ENCODE peak calls at places on chromosomes 12 and 14, in ten cellular contexts. I is GM12891; W is stimulated activated CD4-positive, alpha-beta T cell treated with anti-CD3 and anti-CD28 coated beads, Interleukin-4, amount 100 ng/mL, for 4 hours; N is NCI-H2081; K is lower lobe of right lung; L is GM04503; Y is heart right ventricle; P is anterior cingulate cortex; Q is Daoy; G is Panc1. H is an unnamed sample.

GRCh38 chr14:23565626-23566025 is 2.0 kb downstream of the AP1G2 start:
- DNase-seq in I (no peak), N (no peak), K (no peak), Y (no peak), L (no peak), P (no peak), W (no peak), Q (no peak), G (no peak), H (no peak)

GRCh38 chr12:29032431-29032830 is 116.6 kb upstream of the FAR2 start:
- DNase-seq in I (no peak), W (no peak), L (no peak), Q (no peak), P (no peak), K (no peak), G (no peak), Y (no peak), N (no peak), H (peak)

GRCh38 chr12:39332661-39333175 is 110.2 kb downstream of the KIF21A start:
- DNase-seq in I (no peak), Q (no peak), L (no peak), N (no peak), Y (no peak), P (no peak), G (no peak), W (no peak), K (no peak), H (no peak)

GRCh38 chr12:46964496-46965098 is 114.8 kb upstream of the PCED1B start:
- DNase-seq in I (no peak), G (no peak), Y (no peak), W (no peak), L (peak), N (no peak), K (no peak), P (no peak), Q (peak), H (peak)

GRCh38 chr14:46490150-46490769 is 161.3 kb downstream of the RPL10L start:
- DNase-seq in P (no peak), N (peak), I (peak), G (no peak), Q (no peak), K (no peak), W (no peak), L (no peak), Y (no peak), H (no peak)

GRCh38 chr12:4145990-4146859 is 127.3 kb upstream of the CCND2 start:
- DNase-seq in G (no peak), Q (no peak), I (no peak), N (no peak), P (no peak), Y (no peak), K (no peak), W (peak), L (no peak), H (no peak)

GRCh38 chr12:109544955-109545531 is 28.3 kb downstream of the MMAB start:
- DNase-seq in P (no peak), I (no peak), W (no peak), N (peak), Y (no peak), Q (peak), G (no peak), L (no peak), K (no peak), H (peak)

GRCh38 chr12:86711716-86712115 is 455.5 kb upstream of the MGAT4C start:
- DNase-seq in W (no peak), N (no peak), Q (no peak), K (no peak), G (no peak), Y (no peak), L (no peak), P (no peak), I (no peak), H (no peak)

GRCh38 chr14:64294672-64295413 is 672 bp upstream of the ESR2 start:
- DNase-seq in Q (peak), L (no peak), I (peak), K (peak), W (peak), N (peak), Y (peak), G (peak), P (peak), H (peak)

GRCh38 chr12:112096070-112096469 is 12.5 kb downstream of the NAA25 start:
- DNase-seq in G (no peak), W (no peak), P (no peak), L (no peak), I (peak), Y (no peak), N (no peak), Q (no peak), K (no peak), H (no peak)

GRCh38 chr14:38107216-38107631 is 100.5 kb upstream of the SSTR1 start:
- DNase-seq in I (no peak), Q (no peak), W (no peak), N (no peak), Y (no peak), P (no peak), L (no peak), G (no peak), K (no peak), H (peak)

GRCh38 chr12:45415393-45415817 is 199.5 kb downstream of the ANO6 start:
- DNase-seq in I (no peak), Y (peak), W (peak), P (no peak), K (no peak), Q (peak), G (peak), N (no peak), L (peak), H (peak)

GRCh38 chr12:115752151-115752550 is 525.3 kb downstream of the MED13L start:
- DNase-seq in K (no peak), I (no peak), P (no peak), L (no peak), W (no peak), G (no peak), N (no peak), Q (peak), Y (no peak), H (peak)

GRCh38 chr12:116397148-116397547 is 119.7 kb upstream of the MED13L start:
- DNase-seq in Y (no peak), G (no peak), K (no peak), W (no peak), L (no peak), P (no peak), N (no peak), Q (peak), I (no peak), H (peak)

GRCh38 chr12:93573552-93574223 is 1.2 kb downstream of the SOCS2 start:
- DNase-seq in I (no peak), K (no peak), L (no peak), N (no peak), Y (no peak), W (peak), G (no peak), P (no peak), Q (peak), H (peak)

GRCh38 chr14:32611752-32612151 is 282.7 kb downstream of the AKAP6 start:
- DNase-seq in G (no peak), L (peak), Y (no peak), Q (peak), P (no peak), N (no peak), I (no peak), K (no peak), W (no peak), H (peak)

GRCh38 chr12:66603458-66603857 is 75.4 kb downstream of the GRIP1 start:
- DNase-seq in W (no peak), I (no peak), Q (no peak), G (no peak), P (no peak), K (no peak), Y (no peak), L (no peak), N (no peak), H (no peak)

GRCh38 chr12:1297206-1297605 is 297.2 kb downstream of the FBXL14 start:
- DNase-seq in I (no peak), W (no peak), Q (no peak), G (no peak), L (peak), P (no peak), K (no peak), Y (no peak), N (no peak), H (peak)

GRCh38 chr14:60981626-60982455 is 796 bp downstream of the SLC38A6 start:
- DNase-seq in N (no peak), P (no peak), G (no peak), I (no peak), Q (peak), L (peak), Y (no peak), K (no peak), W (no peak), H (peak)

GRCh38 chr12:125092872-125093680 is 27.8 kb downstream of the AACS start:
- DNase-seq in L (no peak), K (no peak), I (no peak), Q (peak), P (peak), N (no peak), W (no peak), Y (peak), G (no peak), H (peak)

GRCh38 chr14:76918751-76919421 is 92.7 kb downstream of the LRRC74A start:
- DNase-seq in Y (peak), W (no peak), N (peak), Q (peak), P (peak), G (peak), K (peak), L (peak), I (no peak), H (peak)

GRCh38 chr14:74618078-74618952 is 6.3 kb upstream of the LTBP2 start:
- DNase-seq in W (peak), N (no peak), I (no peak), Y (no peak), K (peak), Q (peak), G (no peak), L (no peak), P (no peak), H (peak)

GRCh38 chr14:34750670-34751069 is 36.3 kb upstream of the CFL2 start:
- DNase-seq in W (no peak), Q (no peak), I (no peak), K (no peak), P (no peak), Y (no peak), G (no peak), N (no peak), L (peak), H (peak)

GRCh38 chr12:4027412-4027811 is 154.2 kb upstream of the PARP11 start:
- DNase-seq in P (no peak), N (no peak), G (no peak), Y (no peak), W (peak), Q (peak), L (no peak), I (no peak), K (peak), H (no peak)

GRCh38 chr14:104353921-104354701 is 215.7 kb downstream of the KIF26A start:
- DNase-seq in P (no peak), N (no peak), Q (no peak), G (no peak), I (no peak), K (peak), W (no peak), L (no peak), Y (peak), H (no peak)

GRCh38 chr12:101552277-101552676 is 42.5 kb upstream of the MYBPC1 start:
- DNase-seq in Q (peak), L (peak), K (peak), W (no peak), G (no peak), N (no peak), Y (peak), P (no peak), I (no peak), H (peak)

GRCh38 chr12:62898568-62898967 is 36.4 kb downstream of the PPM1H start:
- DNase-seq in G (no peak), L (no peak), N (no peak), K (no peak), Q (no peak), I (no peak), P (no peak), Y (no peak), W (no peak), H (peak)

GRCh38 chr12:62722971-62723680 is 211.8 kb downstream of the PPM1H start:
- DNase-seq in G (no peak), P (no peak), K (no peak), Y (no peak), I (no peak), Q (peak), N (no peak), L (no peak), W (no peak), H (peak)